ENCODE peak calls at places on chromosomes 13 and 19, in six cellular contexts. G is IMR-90, P is body of pancreas, E is prostate gland, D is uterus, L is stomach. W is an unnamed sample. For H3K27me3 and H3K4me1, the result is how much of the 10 kb centered on the place peaks cover.

GRCh38 chr19:29487432-29487831 is 38.4 kb upstream of the VSTM2B start:
- DNase-seq in D (no peak), E (no peak), L (no peak), P (no peak), G (no peak), W (no peak)

GRCh38 chr19:45913874-45914830 is at the start of gene NANOS2:
- DNase-seq in E (no peak), P (no peak), L (no peak), G (no peak), D (no peak), W (no peak)

GRCh38 chr19:40341601-40342482 is 6.4 kb downstream of the C19orf47 start:
- DNase-seq in D (no peak), L (no peak), E (peak), P (no peak), G (no peak), W (no peak)

GRCh38 chr13:43878897-43879322 is 630 bp downstream of the CCDC122 start:
- DNase-seq in G (peak), L (peak), D (peak), P (peak), E (peak), W (peak)

GRCh38 chr13:99656843-99657506 is 155.7 kb downstream of the TM9SF2 start:
- DNase-seq in E (no peak), P (no peak), G (no peak), L (no peak), D (no peak), W (no peak)

GRCh38 chr13:44131069-44131614 is 242.5 kb upstream of the SERP2 start:
- DNase-seq in D (no peak), L (no peak), P (no peak), G (no peak), E (no peak), W (no peak)

GRCh38 chr13:97267418-97268059 is 45.4 kb downstream of the MBNL2 start:
- DNase-seq in G (no peak), E (no peak), L (no peak), P (no peak), D (no peak), W (no peak)

GRCh38 chr13:78700121-78700910 is 41.4 kb upstream of the OBI1 start:
- DNase-seq in P (no peak), D (no peak), L (no peak), G (peak), E (no peak), W (no peak)

GRCh38 chr13:64410654-64411053 is 2819.5 kb downstream of the PCDH9 start:
- DNase-seq in P (no peak), E (no peak), L (no peak), G (no peak), D (no peak), W (no peak)

GRCh38 chr19:47107201-47107952 is 6.2 kb downstream of the ZC3H4 start:
- DNase-seq in P (no peak), L (peak), E (no peak), G (peak), D (no peak), W (no peak)

GRCh38 chr19:41929536-41930071 is 1.4 kb upstream of the ERFL start:
- DNase-seq in E (no peak), P (no peak), G (no peak), D (no peak), L (no peak), W (no peak)
- H3K27me3 ChIP-seq in E (under half), P (under half), G (half or more), D (under half), L (half or more), W (under half)

DNA sequence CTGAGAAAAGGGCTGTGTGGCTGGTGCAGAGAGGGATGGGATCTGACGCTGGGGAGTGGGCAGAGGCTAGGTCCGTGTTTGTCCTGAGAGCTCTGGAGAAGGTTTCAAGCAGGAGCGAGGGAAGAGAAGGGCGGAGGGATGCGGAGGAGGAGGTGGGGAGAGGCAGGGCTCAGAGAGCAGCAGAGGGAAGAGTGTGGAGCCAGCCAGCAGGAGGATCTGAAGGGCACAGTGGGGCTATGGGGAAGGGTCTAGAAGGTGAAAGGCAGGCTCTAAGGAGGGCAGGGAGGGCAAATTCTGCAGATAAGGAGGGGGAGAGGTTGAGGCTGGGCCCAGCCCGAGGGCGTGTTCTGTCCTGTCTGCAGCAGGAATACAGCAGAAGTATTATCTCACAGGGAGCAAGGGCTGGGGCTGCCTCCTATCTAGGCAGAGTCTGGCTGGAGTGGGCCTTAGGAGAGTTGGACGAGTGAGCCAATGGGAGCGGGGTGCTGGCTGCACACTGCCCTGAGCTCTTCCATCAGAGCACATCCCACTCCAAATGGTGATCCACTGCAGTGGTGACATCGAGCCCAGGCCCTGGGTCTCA is 6.1 kb downstream of the AP2A1 start:
- DNase-seq in P (no peak), L (no peak), G (no peak), D (no peak), E (no peak), W (no peak)
- TF ChIP-seq POLR2A in P (no peak), L (no peak), G (no peak), D (no peak), E (no peak), W (no peak)

DNA sequence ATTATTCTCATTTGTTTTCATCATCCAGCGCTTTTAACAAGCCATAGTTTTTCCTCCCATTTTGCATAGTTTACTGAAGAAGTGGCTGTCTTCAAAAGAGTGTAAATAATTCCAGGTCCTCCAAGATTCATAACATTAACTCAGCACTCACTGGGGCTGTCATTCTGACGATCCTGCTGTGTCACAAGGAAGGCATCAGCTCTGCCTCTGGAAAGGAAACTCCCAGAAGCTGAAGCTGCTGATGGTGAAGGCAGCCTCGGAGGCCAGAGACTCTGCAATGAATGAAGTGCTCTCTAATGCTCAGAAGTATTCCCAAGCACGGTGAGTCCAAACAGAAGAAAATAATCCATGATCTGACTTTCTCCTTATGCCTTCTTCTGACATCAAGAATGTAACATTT is 60.0 kb downstream of the FLT1 start:
- DNase-seq in G (peak), E (no peak), P (no peak), L (no peak), D (no peak), W (no peak)
- H3K4me1 ChIP-seq in G (under half), E (under half), P (under half), L (under half), D (under half), W (under half)

GRCh38 chr19:8335343-8336071 is 7.6 kb downstream of the KANK3 start:
- DNase-seq in E (no peak), D (no peak), G (no peak), L (no peak), P (no peak), W (no peak)

GRCh38 chr19:8332976-8333770 is 9.9 kb downstream of the KANK3 start:
- DNase-seq in D (no peak), E (no peak), G (no peak), P (no peak), L (no peak), W (no peak)

GRCh38 chr19:8333771-8334457 is 9.1 kb downstream of the KANK3 start:
- DNase-seq in L (no peak), G (no peak), E (no peak), P (no peak), D (no peak), W (no peak)

GRCh38 chr19:8336072-8336569 is 6.9 kb downstream of the KANK3 start:
- DNase-seq in D (no peak), L (no peak), E (no peak), P (no peak), G (no peak), W (no peak)

GRCh38 chr19:8334458-8335342 is 8.4 kb downstream of the KANK3 start:
- DNase-seq in L (peak), P (peak), E (peak), G (peak), D (no peak), W (peak)
- H3K27me3 ChIP-seq in L (half or more), P (under half), E (under half), G (under half), D (under half), W (under half)

GRCh38 chr19:51547397-51548212 is 16.1 kb upstream of the SIGLEC6 start:
- DNase-seq in G (no peak), P (no peak), L (no peak), E (no peak), D (no peak), W (peak)
- TF ChIP-seq POLR2A in G (no peak), P (no peak), L (no peak), E (no peak), D (no peak), W (no peak)

DNA sequence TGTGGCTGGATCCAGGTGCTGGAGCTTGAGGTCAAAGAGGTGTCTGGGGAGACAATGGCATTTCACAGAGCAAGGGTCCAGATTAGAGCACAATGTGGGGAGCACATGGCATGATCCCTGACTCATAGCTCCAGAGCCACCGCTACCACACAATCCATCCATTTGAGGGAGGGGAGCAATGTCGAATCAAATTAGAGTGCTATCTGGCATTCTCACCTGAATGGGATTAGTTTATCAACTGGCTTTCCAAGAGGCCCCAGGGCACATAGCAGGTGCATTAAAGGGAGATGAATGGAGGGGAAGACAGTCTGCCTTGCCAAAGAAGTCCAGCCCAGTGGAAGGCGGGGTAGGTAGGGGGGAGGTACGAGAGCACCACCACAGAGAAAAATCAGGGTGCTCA is 194.4 kb upstream of the GPR12 start:
- DNase-seq in E (no peak), L (no peak), D (no peak), G (no peak), P (no peak), W (no peak)
- H3K4me1 ChIP-seq in E (under half), L (under half), D (under half), G (under half), P (half or more), W (under half)

GRCh38 chr13:60242231-60242630 is 78.5 kb upstream of the DIAPH3 start:
- DNase-seq in G (no peak), E (no peak), D (no peak), L (no peak), P (no peak), W (no peak)

GRCh38 chr13:60244381-60244780 is 80.7 kb upstream of the DIAPH3 start:
- DNase-seq in G (no peak), P (no peak), L (no peak), D (no peak), E (no peak), W (no peak)
- H3K27me3 ChIP-seq in G (under half), P (under half), L (under half), D (under half), E (under half), W (under half)

GRCh38 chr13:29294869-29295268 is 300.6 kb downstream of the SLC7A1 start:
- DNase-seq in E (no peak), D (no peak), L (no peak), G (no peak), P (no peak), W (no peak)
- TF ChIP-seq POLR2A in E (no peak), D (no peak), L (no peak), G (no peak), P (no peak), W (no peak)

DNA sequence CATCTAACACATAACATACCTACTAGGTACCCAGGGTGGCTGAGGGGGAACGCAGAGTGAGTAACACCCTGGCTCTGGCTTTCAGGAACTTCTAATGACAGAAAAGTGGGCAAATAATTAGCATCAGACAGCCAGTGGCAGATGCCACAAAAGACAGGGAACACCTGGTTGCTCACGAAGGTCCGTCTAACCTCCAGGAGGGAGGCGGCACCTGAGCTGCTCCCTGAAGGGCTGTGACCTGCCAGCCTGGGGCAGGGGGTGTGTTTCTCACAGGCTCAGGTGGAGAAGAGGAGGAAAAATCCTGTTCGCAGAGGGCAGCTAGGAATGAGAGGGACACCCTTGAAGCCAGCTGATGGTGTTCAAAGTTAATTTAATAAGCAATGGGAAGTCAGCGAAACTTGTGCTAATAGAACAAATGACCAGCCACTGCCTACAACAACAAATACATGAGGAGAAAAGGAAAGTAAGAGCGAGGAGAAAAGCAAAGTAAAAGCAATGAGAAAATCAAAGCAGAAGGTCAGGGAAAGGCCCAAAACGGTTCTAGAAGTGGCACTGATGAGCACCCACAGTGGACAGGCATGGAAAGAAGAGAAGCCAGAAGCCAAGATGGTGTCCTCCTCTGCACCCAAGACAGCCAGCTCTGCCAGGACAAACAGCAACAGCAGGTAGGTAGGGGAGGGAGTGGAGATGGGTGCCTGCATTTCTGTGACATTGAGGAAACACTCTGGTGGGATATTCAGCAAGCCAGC is 87.3 kb downstream of the STK24 start:
- DNase-seq in L (no peak), E (no peak), G (no peak), P (no peak), D (no peak), W (no peak)
- H3K4me1 ChIP-seq in L (under half), E (under half), G (under half), P (under half), D (under half), W (under half)

GRCh38 chr19:39299832-39300231 is 3.6 kb downstream of the IFNL1 start:
- DNase-seq in G (no peak), L (no peak), E (no peak), D (no peak), P (no peak), W (no peak)
- H3K27me3 ChIP-seq in G (under half), L (under half), E (under half), D (under half), P (under half), W (under half)